ENCODE peak calls at places on chromosomes 12 and 14, in six cellular contexts. J is HT1080, P is DMS 273 treated with DMSO at 0.1 percent for 48 hours, Q is upper lobe of left lung, U is glutamatergic neuron, R is A172. E is an unnamed sample.
A peak's percentile ranks its signal among the peaks of the same experiment; 100 is the strongest.

GRCh38 chr12:93990832-93991748 is 157.3 kb upstream of the PLXNC1 start:
- DNase-seq in J (no peak), P (no peak), Q (no peak), U (peak; percentile 58), R (no peak), E (no peak)

GRCh38 chr12:93441111-93441616 is 583 bp downstream of the UBE2N start:
- DNase-seq in J (no peak), P (no peak), Q (peak; percentile 91), U (peak; percentile 43), R (no peak), E (no peak)

GRCh38 chr12:11746024-11746771 is 96.7 kb downstream of the ETV6 start:
- DNase-seq in J (peak; percentile 96), P (no peak), Q (no peak), U (no peak), R (peak; percentile 86), E (no peak)

GRCh38 chr12:69438539-69438938 is 31.6 kb upstream of the FRS2 start:
- DNase-seq in J (no peak), P (no peak), Q (no peak), U (no peak), R (no peak), E (no peak)

GRCh38 chr12:153080-153746 is 60.7 kb downstream of the SLC6A12 start:
- DNase-seq in J (peak; percentile 61), P (peak; percentile 41), Q (peak; percentile 86), U (peak; percentile 87), R (peak; percentile 14), E (peak; percentile 92)

GRCh38 chr14:32588448-32589320 is 259.6 kb downstream of the AKAP6 start:
- DNase-seq in J (no peak), P (no peak), Q (no peak), U (no peak), R (no peak), E (peak; percentile 39)

GRCh38 chr14:58282925-58283593 is 15.3 kb upstream of the ARID4A start:
- DNase-seq in J (no peak), P (no peak), Q (no peak), U (no peak), R (no peak), E (no peak)

GRCh38 chr14:54555651-54556050 is 11.3 kb upstream of the SAMD4A start:
- DNase-seq in J (no peak), P (no peak), Q (no peak), U (no peak), R (no peak), E (no peak)

GRCh38 chr12:120925740-120926563 is 21.8 kb upstream of the SPPL3 start:
- DNase-seq in J (no peak), P (no peak), Q (no peak), U (no peak), R (no peak), E (no peak)

GRCh38 chr12:109201496-109201885 is 85.1 kb downstream of the ACACB start:
- DNase-seq in J (no peak), P (no peak), Q (peak; percentile 50), U (no peak), R (no peak), E (no peak)

E was measured in D341Med.